ENCODE peak calls at places on chromosome 14, in five cellular contexts. W is IMR-90, Y is A549, B is HepG2, I is H1. X is an unnamed sample.

GRCh38 chr14:74478996-74479635 is 14.0 kb downstream of the NPC2 start:
- DNase-seq in W (peak), Y (peak), B (peak), I (no peak), X (no peak)

GRCh38 chr14:105458010-105458409 is 16.6 kb upstream of the CRIP2 start:
- DNase-seq in W (no peak), Y (no peak), B (no peak), I (no peak), X (no peak)

GRCh38 chr14:70873627-70874026 is 33.6 kb upstream of the PCNX1 start:
- DNase-seq in W (no peak), Y (no peak), B (peak), I (no peak), X (no peak)

GRCh38 chr14:64723691-64724577 is 19.7 kb downstream of the PLEKHG3 start:
- DNase-seq in W (no peak), Y (no peak), B (no peak), I (no peak), X (no peak)

GRCh38 chr14:59161571-59162175 is 26.8 kb upstream of the DAAM1 start:
- DNase-seq in W (peak), Y (peak), B (peak), I (no peak), X (peak)

GRCh38 chr14:32814721-32815120 is 124.0 kb upstream of the NPAS3 start:
- DNase-seq in W (no peak), Y (no peak), B (no peak), I (no peak), X (no peak)

GRCh38 chr14:34993444-34993843 is 10.7 kb downstream of the SRP54 start:
- DNase-seq in W (no peak), Y (no peak), B (no peak), I (no peak), X (no peak)

GRCh38 chr14:96085369-96085768 is 46.2 kb downstream of the C14orf132 start:
- DNase-seq in W (no peak), Y (no peak), B (no peak), I (no peak), X (no peak)

GRCh38 chr14:63200767-63201166 is 3.5 kb upstream of the RHOJ start:
- DNase-seq in W (peak), Y (no peak), B (no peak), I (no peak), X (no peak)

GRCh38 chr14:23571701-23572523 is 4.3 kb upstream of the AP1G2 start:
- DNase-seq in W (no peak), Y (no peak), B (no peak), I (no peak), X (no peak)

GRCh38 chr14:96735509-96735908 is 61.7 kb upstream of the VRK1 start:
- DNase-seq in W (no peak), Y (no peak), B (no peak), I (no peak), X (no peak)

GRCh38 chr14:37420622-37421021 is 174.4 kb downstream of the FOXA1 start:
- DNase-seq in W (no peak), Y (no peak), B (no peak), I (no peak), X (no peak)

GRCh38 chr14:100476012-100476822 is 111.0 kb downstream of the BEGAIN start:
- DNase-seq in W (peak), Y (peak), B (peak), I (no peak), X (peak)

GRCh38 chr14:89215166-89215940 is 201.7 kb downstream of the FOXN3 start:
- DNase-seq in W (no peak), Y (no peak), B (no peak), I (no peak), X (peak)

GRCh38 chr14:68512088-68512487 is 280.8 kb downstream of the ZFP36L1 start:
- DNase-seq in W (peak), Y (no peak), B (no peak), I (no peak), X (no peak)

GRCh38 chr14:68514611-68515194 is 278.2 kb downstream of the ZFP36L1 start:
- DNase-seq in W (no peak), Y (no peak), B (no peak), I (no peak), X (no peak)

GRCh38 chr14:68513137-68513536 is 279.7 kb downstream of the ZFP36L1 start:
- DNase-seq in W (no peak), Y (no peak), B (no peak), I (no peak), X (no peak)

GRCh38 chr14:68516235-68516634 is 276.6 kb downstream of the ZFP36L1 start:
- DNase-seq in W (no peak), Y (no peak), B (no peak), I (no peak), X (no peak)

DNA sequence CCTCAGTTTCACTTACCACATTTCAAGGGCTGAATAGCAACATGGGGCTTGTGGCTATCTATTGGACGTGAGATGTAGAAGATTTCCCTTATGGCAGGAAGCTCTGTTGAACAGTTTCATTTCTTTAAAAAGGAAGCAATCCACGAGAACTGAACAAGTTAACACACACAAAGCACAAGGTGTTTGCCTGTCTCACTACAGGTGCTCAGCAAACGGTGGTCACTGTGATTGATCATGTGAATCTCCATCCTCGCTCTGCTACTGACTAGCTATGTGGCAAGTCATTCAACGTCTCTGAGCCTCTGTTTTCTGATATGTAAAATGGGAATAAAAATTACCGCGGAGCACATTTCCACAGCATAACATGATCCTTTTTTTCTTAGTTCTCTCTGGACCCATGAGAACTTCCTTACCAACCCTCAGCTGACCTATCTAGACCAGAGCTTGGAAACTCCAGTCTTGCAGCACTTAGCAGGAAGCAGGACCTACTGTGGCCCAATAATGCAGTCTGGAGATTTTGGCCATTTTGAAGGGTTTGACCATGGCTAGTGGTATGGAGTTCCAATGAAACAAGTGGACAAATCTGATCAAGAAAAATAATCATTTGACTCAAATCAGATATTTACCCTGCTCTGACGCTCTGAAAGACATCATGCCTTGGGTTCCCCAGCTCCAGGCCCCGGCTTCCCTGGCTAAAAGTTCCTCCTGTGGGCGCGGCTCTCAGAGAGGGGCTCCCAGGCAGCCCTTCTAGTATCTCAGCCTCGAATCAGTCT is 278.8 kb downstream of the ZFP36L1 start:
- DNase-seq in W (no peak), Y (no peak), B (no peak), I (no peak), X (no peak)
- TF ChIP-seq MAFK in W (no peak), Y (no peak), B (no peak), I (no peak), X (no peak)

GRCh38 chr14:91352101-91352500 is 65.5 kb downstream of the CCDC88C start:
- DNase-seq in W (no peak), Y (no peak), B (no peak), I (no peak), X (no peak)

GRCh38 chr14:91349481-91350074 is 68.0 kb downstream of the CCDC88C start:
- DNase-seq in W (no peak), Y (no peak), B (no peak), I (no peak), X (no peak)

GRCh38 chr14:91350483-91350812 is 67.2 kb downstream of the CCDC88C start:
- DNase-seq in W (no peak), Y (no peak), B (no peak), I (no peak), X (no peak)

GRCh38 chr14:91351508-91351853 is 66.1 kb downstream of the CCDC88C start:
- DNase-seq in W (no peak), Y (no peak), B (no peak), I (no peak), X (no peak)

DNA sequence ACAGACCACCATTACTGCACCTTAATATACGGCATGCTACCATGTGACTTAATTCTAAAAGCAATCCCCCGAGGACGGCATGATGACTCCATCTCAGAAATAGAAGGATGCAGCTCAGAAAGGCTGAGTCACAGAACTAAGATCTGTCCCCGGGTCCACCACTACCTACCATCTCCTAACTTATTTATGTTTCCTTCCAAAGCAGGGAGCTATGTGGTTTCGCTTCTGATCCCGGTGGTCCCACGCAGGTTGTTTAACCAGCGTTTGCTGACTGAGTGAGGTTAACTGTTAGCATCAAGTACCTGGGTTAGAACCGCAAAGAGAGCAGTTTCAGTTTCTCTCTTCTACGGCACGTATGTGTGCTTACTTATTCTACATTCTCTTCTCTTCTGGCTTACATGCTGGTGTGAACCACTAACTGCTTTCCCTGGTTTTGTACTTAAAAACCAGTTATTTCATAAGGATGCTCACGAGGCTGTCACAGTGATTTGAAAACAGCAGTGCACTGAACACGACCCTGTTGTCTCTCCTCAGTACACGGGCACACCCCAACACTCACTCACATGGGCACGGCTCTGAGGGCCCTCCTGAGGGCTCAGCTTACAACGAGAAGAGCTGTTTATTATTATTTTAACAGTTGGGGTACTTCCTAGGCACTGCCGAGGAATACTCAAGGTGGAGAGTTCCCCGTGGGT is 66.7 kb downstream of the CCDC88C start:
- DNase-seq in W (no peak), Y (no peak), B (no peak), I (no peak), X (no peak)
- TF ChIP-seq MAFK in W (no peak), Y (no peak), B (no peak), I (no peak), X (no peak)

GRCh38 chr14:68405959-68406358 is 386.9 kb downstream of the ZFP36L1 start:
- DNase-seq in W (peak), Y (no peak), B (no peak), I (no peak), X (no peak)
- TF ChIP-seq MAFK in W (no peak), Y (peak), B (no peak), I (no peak), X (no peak)

GRCh38 chr14:98564006-98564405 is 708.0 kb downstream of the BCL11B start:
- DNase-seq in W (no peak), Y (no peak), B (no peak), I (no peak), X (no peak)
- TF ChIP-seq MAFK in W (no peak), Y (no peak), B (no peak), I (no peak), X (no peak)

X was measured in K562.